ENCODE peak calls at places on chromosomes 3 and 15, in four cellular contexts. R is A673, O is gastrocnemius medialis, F is cardiac muscle cell. U is an unnamed sample. For H3K4me1, the result is how much of the 10 kb centered on the place peaks cover.

GRCh38 chr3:177195242-177195940 is 1.9 kb downstream of the TBL1XR1 start:
- DNase-seq in O (peak), F (peak), R (peak), U (peak)

GRCh38 chr3:36815375-36815774 is 51.0 kb upstream of the DCLK3 start:
- DNase-seq in F (no peak), R (no peak), O (no peak), U (no peak)

GRCh38 chr3:168990111-168990510 is 673.4 kb downstream of the MECOM start:
- DNase-seq in R (no peak), F (peak), O (no peak), U (no peak)

GRCh38 chr15:95262866-95263564 is 1031.7 kb downstream of the MCTP2 start:
- DNase-seq in O (no peak), F (no peak), R (no peak), U (no peak)

GRCh38 chr15:62150445-62150844 is 14.6 kb downstream of the C2CD4B start:
- DNase-seq in F (no peak), O (no peak), R (peak), U (no peak)

GRCh38 chr15:31344824-31345605 is 18.4 kb downstream of the KLF13 start:
- DNase-seq in R (no peak), O (peak), F (no peak), U (no peak)

GRCh38 chr3:125142418-125142778 is 70.2 kb downstream of the SLC12A8 start:
- DNase-seq in F (no peak), O (no peak), R (no peak), U (no peak)

GRCh38 chr15:66024998-66025397 is 155.7 kb downstream of the RAB11A start:
- DNase-seq in O (no peak), F (no peak), R (no peak), U (no peak)

GRCh38 chr15:94229591-94230365 is 1.6 kb upstream of the MCTP2 start:
- DNase-seq in R (no peak), F (no peak), O (no peak), U (peak)

GRCh38 chr3:37940242-37940908 is 50.2 kb upstream of the VILL start:
- DNase-seq in R (no peak), F (no peak), O (no peak), U (no peak)

GRCh38 chr15:75822685-75823278 is 20.5 kb upstream of the UBE2Q2 start:
- DNase-seq in F (no peak), R (no peak), O (no peak), U (no peak)

GRCh38 chr3:159765025-159765859 is 223.4 kb upstream of the IL12A start:
- DNase-seq in R (peak), F (peak), O (peak), U (no peak)

GRCh38 chr3:95002665-95003064 is 939.8 kb downstream of the NSUN3 start:
- DNase-seq in O (no peak), F (no peak), R (no peak), U (no peak)

GRCh38 chr3:135582800-135583199 is 382.7 kb upstream of the PPP2R3A start:
- DNase-seq in O (no peak), F (no peak), R (no peak), U (no peak)

GRCh38 chr15:31389576-31389975 is 62.9 kb downstream of the KLF13 start:
- DNase-seq in O (peak), R (no peak), F (no peak), U (no peak)

GRCh38 chr3:9250236-9250635 is 790 bp upstream of the SRGAP3 start:
- DNase-seq in O (no peak), F (no peak), R (no peak), U (no peak)

GRCh38 chr15:35963316-35963715 is 417.4 kb upstream of the DPH6 start:
- DNase-seq in R (no peak), F (no peak), O (no peak), U (no peak)

GRCh38 chr3:94336076-94336741 is 273.3 kb downstream of the NSUN3 start:
- DNase-seq in R (peak), F (peak), O (no peak), U (no peak)

GRCh38 chr15:77737238-77738037 is 104.7 kb upstream of the LINGO1 start:
- DNase-seq in O (no peak), F (no peak), R (peak), U (no peak)

GRCh38 chr15:40960926-40961325 is 7.7 kb downstream of the CHAC1 start:
- DNase-seq in O (no peak), R (no peak), F (no peak), U (no peak)

GRCh38 chr3:105440113-105440512 is 73.4 kb downstream of the ALCAM start:
- DNase-seq in F (no peak), R (no peak), O (no peak), U (no peak)

GRCh38 chr3:158403013-158403412 is 168.0 kb upstream of the MLF1 start:
- DNase-seq in R (peak), O (no peak), F (no peak), U (no peak)

GRCh38 chr15:61051570-61052031 is 177.5 kb downstream of the RORA start:
- DNase-seq in R (peak), O (peak), F (peak), U (no peak)

GRCh38 chr15:35696767-35697231 is 150.8 kb upstream of the DPH6 start:
- DNase-seq in F (no peak), R (peak), O (no peak), U (no peak)

GRCh38 chr15:34362047-34362773 is 4.8 kb downstream of the LPCAT4 start:
- DNase-seq in F (no peak), R (no peak), O (no peak), U (no peak)

GRCh38 chr3:156037356-156037755 is 83.0 kb upstream of the KCNAB1 start:
- DNase-seq in O (no peak), R (no peak), F (no peak), U (no peak)

GRCh38 chr3:48469046-48469915 is 22.7 kb downstream of the ATRIP start:
- DNase-seq in O (peak), R (no peak), F (no peak), U (no peak)
- H3K27ac ChIP-seq in O (no peak), R (no peak), F (no peak), U (no peak)

GRCh38 chr3:157154563-157155333 is 5.2 kb downstream of the CCNL1 start:
- DNase-seq in R (no peak), O (no peak), F (no peak), U (no peak)

GRCh38 chr3:157151627-157152026 is 8.3 kb downstream of the CCNL1 start:
- DNase-seq in F (no peak), R (no peak), O (no peak), U (no peak)

GRCh38 chr3:157152930-157153329 is 7.0 kb downstream of the CCNL1 start:
- DNase-seq in O (no peak), R (no peak), F (no peak), U (no peak)

GRCh38 chr3:157151151-157151550 is 8.8 kb downstream of the CCNL1 start:
- DNase-seq in O (no peak), R (no peak), F (no peak), U (no peak)

GRCh38 chr3:157152438-157152837 is 7.5 kb downstream of the CCNL1 start:
- DNase-seq in F (no peak), R (no peak), O (no peak), U (no peak)
- H3K4me1 ChIP-seq in F (under half), R (under half), O (under half), U (half or more)

GRCh38 chr3:50567386-50568182 is at the start of gene C3orf18:
- DNase-seq in R (peak), O (peak), F (peak), U (peak)
- H3K27ac ChIP-seq in R (no peak), O (peak), F (peak), U (peak)

GRCh38 chr3:69906351-69906966 is 93.1 kb upstream of the SAMMSON start:
- DNase-seq in F (no peak), R (no peak), O (no peak), U (no peak)

GRCh38 chr3:69900331-69900730 is 99.2 kb upstream of the SAMMSON start:
- DNase-seq in R (no peak), F (no peak), O (no peak), U (no peak)

GRCh38 chr3:69896095-69896494 is 103.4 kb upstream of the SAMMSON start:
- DNase-seq in F (no peak), O (no peak), R (no peak), U (no peak)

GRCh38 chr3:69902386-69902785 is 97.1 kb upstream of the SAMMSON start:
- DNase-seq in O (no peak), R (no peak), F (no peak), U (no peak)

DNA sequence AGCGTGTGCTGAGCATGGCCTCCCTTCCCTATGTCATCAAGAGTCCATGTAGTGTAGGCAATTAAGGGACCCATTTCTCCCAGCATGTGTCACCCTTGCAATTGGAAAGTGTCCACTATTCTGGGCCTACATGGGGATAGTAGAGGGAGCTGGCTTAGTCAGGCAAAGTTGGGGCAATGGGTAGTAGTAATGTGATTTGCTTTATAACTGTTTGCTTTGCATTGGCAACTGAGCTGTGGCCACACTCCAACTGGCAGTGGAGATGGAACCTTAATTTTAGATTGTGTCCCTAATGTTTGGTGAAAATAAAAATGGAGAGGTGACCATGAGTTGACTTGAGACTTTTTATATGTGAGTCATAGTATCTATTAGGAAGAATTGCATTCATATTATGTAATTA is 97.7 kb upstream of the SAMMSON start:
- DNase-seq in R (no peak), O (no peak), F (no peak), U (no peak)
- H3K4me1 ChIP-seq in R (under half), O (under half), F (under half), U (under half)

DNA sequence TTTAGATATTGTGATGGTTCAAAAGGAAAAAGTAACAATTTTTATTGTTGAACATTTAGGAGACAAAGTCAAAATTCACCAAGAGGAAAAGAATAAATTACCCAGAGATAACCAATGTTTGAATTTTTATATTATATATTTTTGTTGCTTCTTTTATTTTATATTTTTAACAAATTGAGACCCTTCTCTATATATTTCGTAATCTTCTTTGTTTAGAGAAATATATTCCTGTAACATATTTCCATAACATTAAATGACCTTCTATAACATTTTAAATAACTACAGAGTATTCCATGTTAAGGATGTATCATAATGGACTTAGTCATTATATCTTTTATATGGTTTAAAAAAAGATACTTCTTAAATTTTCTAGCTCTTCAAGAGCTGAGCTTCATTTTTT is 128.0 kb downstream of the RBPMS2 start:
- DNase-seq in F (no peak), O (no peak), R (no peak), U (no peak)
- H3K27ac ChIP-seq in F (no peak), O (no peak), R (no peak), U (no peak)

GRCh38 chr3:170633573-170633972 is 47.7 kb upstream of the SLC7A14 start:
- DNase-seq in F (no peak), O (no peak), R (no peak), U (no peak)

GRCh38 chr3:170632780-170633179 is 46.9 kb upstream of the SLC7A14 start:
- DNase-seq in R (no peak), O (no peak), F (no peak), U (no peak)

GRCh38 chr3:170634663-170635096 is 48.8 kb upstream of the SLC7A14 start:
- DNase-seq in R (no peak), O (no peak), F (no peak), U (no peak)

GRCh38 chr3:170636609-170637008 is 50.7 kb upstream of the SLC7A14 start:
- DNase-seq in F (no peak), R (no peak), O (no peak), U (no peak)

DNA sequence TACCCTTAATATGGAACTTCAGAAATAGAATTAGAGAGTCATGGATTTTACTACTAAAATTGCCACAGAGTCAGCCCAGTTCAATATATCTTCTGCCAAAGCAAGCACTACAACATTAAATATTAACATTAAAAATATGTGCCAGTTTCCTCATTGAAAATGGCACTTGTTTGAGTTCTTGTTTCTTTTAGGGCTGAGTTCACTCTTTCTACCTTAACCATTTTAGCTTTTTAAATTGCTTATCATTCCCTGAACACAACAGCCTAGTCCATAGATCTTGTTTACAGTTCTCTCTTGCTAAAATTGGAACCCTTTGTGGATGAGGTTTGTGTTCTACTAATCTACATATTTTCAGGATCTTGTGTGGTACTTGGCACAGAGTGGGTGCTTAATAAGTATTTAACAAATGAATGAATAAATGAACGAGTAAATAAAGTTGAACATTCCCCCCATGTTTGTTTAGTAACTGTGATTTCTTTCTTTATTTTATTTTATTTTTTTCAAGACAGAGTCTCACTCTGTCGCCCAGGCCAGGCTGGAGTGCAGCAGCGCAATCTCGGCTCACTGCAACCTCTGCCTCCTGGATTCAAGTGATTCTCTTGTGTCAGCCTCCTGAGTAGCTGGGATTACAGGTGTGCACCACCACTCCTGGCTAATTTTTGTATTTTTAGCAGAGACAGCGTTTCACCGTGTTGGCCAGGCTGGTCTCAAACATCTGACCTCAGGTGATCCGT is 46.0 kb upstream of the SLC7A14 start:
- DNase-seq in O (no peak), R (no peak), F (no peak), U (no peak)
- H3K4me1 ChIP-seq in O (under half), R (under half), F (under half), U (under half)

GRCh38 chr15:68408526-68408925 is 23.4 kb downstream of the ITGA11 start:
- DNase-seq in R (no peak), O (no peak), F (no peak), U (no peak)
- H3K27ac ChIP-seq in R (no peak), O (no peak), F (no peak), U (no peak)

DNA sequence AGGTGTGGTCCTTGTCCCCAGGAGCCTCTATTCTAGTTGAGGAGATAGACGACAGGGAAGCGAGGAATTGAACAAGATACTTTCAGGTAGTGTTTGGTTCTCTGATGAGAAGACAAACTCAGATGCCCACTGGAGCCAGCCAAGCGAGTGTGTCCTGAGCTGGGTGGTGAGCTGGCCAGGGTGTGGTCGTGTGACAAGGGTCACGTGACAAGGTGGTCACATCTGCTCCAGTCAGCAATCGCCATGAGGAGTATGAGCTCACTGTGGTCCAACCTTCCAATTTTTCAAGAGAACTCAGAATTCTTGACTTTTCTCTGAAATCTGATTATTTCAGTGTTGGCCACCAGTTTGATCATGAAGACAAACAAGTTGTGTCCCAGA is 39.5 kb downstream of the SLC6A6 start:
- DNase-seq in R (no peak), F (no peak), O (no peak), U (no peak)
- H3K4me1 ChIP-seq in R (under half), F (under half), O (under half), U (under half)

DNA sequence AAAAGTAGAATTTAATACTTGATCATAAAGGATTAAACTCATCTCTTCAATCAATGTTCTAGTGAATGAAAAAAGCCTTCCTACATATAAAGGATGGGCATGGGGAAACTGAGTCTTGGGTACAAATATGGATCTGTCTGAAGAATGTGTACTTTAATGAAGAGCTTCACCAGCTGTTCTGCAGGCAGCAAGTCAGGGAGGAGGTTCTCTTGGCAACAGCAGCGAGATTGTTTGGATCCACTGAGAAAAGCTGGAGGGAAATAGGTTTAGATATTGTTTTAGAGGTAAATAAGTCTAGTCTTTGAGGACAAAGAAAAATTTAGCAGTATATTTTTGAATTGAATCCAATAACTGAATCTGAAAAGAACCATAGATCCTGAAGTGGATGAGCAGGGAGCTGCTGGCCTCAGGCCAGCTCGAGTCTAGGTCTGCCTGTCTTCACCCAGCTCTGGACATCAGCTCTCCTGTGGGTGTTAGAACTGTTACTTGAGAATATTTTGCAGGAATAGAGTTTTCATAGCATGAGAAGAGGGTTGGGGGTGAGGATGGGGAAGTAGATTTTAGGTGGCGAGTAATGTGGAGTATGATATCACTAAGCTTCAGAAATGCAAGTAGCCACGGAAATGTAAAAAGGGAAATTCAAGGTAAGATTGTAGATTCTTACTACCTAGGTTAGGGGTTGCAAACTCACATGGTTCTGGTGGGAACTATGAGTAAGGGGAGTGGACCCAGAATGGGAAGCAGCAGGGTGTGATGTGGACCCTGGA is 6.0 kb downstream of the RAB8B start:
- DNase-seq in R (no peak), F (no peak), O (no peak), U (no peak)
- H3K27ac ChIP-seq in R (no peak), F (no peak), O (no peak), U (peak)

DNA sequence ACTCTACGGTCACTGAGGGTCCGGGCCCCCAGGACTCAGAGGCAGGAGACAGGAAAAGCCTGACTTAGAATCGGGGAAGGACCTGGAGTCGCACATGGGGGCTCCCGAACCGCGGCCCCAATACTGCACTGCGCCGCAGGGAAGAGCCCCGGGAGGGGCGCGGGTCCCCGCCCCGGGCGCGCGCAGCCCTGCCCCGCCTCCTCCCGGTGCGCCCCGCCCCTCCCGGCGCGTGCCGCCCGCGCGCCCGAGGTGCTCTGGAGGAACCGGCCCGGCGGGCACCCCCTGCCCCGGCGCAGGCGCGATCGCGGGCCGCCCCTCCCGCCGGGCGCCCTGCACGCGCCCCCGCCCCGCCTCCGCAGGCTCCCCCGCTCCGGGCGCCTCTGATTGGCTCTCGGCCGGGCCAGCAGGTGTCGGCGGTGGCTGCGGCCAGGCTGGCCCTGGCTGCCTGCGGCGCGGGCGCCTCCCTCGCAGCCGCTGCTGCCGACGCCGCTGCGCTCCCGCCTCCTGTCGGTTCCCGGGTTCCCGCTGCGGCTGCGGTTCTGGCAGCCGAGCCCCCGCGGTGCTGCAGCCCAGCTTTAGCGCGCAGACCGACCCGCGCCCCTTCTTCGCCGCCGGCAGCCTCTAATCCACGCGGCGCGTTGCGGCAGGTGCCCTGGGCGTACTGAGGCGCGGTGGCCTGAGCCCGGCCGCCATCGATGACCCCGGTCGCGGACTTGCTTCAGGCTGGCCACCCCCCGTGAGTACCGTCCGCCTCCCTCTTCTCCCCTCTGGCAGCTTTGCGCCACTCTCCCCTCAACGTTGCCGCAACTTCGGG is at the start of gene MYRIP:
- DNase-seq in O (peak), F (peak), R (peak), U (no peak)
- H3K4me1 ChIP-seq in O (under half), F (under half), R (under half), U (under half)

U was measured in CD4-positive, alpha-beta memory T cell.